ENCODE peak calls at places on chromosomes 1 and 21, in seven cellular contexts. M is A549, A is fibroblast of lung, C is hepatocyte, Y is MM.1S, V is GM23248, N is neural progenitor cell. H is an unnamed sample.

GRCh38 chr1:168119750-168120149 is 17.0 kb downstream of the GPR161 start:
- DNase-seq in V (no peak), A (no peak), M (no peak), Y (no peak), C (no peak), N (no peak), H (no peak)

GRCh38 chr1:8667869-8668595 is 149.4 kb downstream of the RERE start:
- DNase-seq in Y (no peak), V (peak), N (no peak), M (no peak), C (no peak), A (peak), H (no peak)

GRCh38 chr1:154304664-154305337 is 16.1 kb upstream of the AQP10 start:
- DNase-seq in Y (no peak), N (no peak), V (peak), M (no peak), A (peak), C (no peak), H (no peak)

GRCh38 chr1:168136709-168137514 is at the start of gene GPR161:
- DNase-seq in A (peak), M (peak), C (peak), V (peak), Y (peak), N (peak), H (peak)

GRCh38 chr1:230403442-230403841 is 22.7 kb downstream of the PGBD5 start:
- DNase-seq in M (no peak), V (no peak), A (no peak), Y (no peak), N (no peak), C (no peak), H (no peak)

GRCh38 chr1:203584040-203584439 is 42.6 kb upstream of the ATP2B4 start:
- DNase-seq in V (peak), C (no peak), Y (no peak), N (no peak), A (peak), M (no peak), H (no peak)

GRCh38 chr1:179808503-179808902 is 65.4 kb downstream of the FAM163A start:
- DNase-seq in A (no peak), N (no peak), C (no peak), V (no peak), M (no peak), Y (no peak), H (no peak)

GRCh38 chr1:215081566-215082531 is 688 bp upstream of the KCNK2 start:
- DNase-seq in Y (no peak), C (peak), A (no peak), V (peak), M (no peak), N (peak), H (peak)

GRCh38 chr1:110341146-110341871 is 2.1 kb downstream of the RBM15 start:
- DNase-seq in A (no peak), V (no peak), Y (no peak), M (no peak), C (no peak), N (no peak), H (no peak)

GRCh38 chr1:183330335-183330734 is 87.8 kb downstream of the NMNAT2 start:
- DNase-seq in V (no peak), M (no peak), C (no peak), A (no peak), N (no peak), Y (no peak), H (no peak)

GRCh38 chr1:6392880-6393399 is 627 bp downstream of the ACOT7 start:
- DNase-seq in C (no peak), A (no peak), Y (no peak), N (peak), V (peak), M (no peak), H (no peak)

GRCh38 chr1:117147856-117148588 is 26.5 kb upstream of the TRIM45 start:
- DNase-seq in M (peak), A (peak), Y (no peak), N (no peak), V (peak), C (no peak), H (no peak)

GRCh38 chr1:197632651-197633050 is 142.6 kb downstream of the DENND1B start:
- DNase-seq in N (no peak), Y (no peak), V (no peak), C (no peak), A (no peak), M (no peak), H (no peak)

GRCh38 chr1:228081578-228082259 is 789 bp upstream of the ARF1 start:
- DNase-seq in C (peak), N (peak), A (no peak), Y (peak), M (no peak), V (peak), H (peak)

GRCh38 chr1:207964195-207964966 is 53.5 kb upstream of the CD34 start:
- DNase-seq in A (peak), C (no peak), Y (no peak), N (no peak), M (no peak), V (peak), H (no peak)

GRCh38 chr1:90768826-90769225 is 51.7 kb upstream of the BARHL2 start:
- DNase-seq in Y (no peak), V (no peak), C (no peak), M (no peak), N (no peak), A (no peak), H (no peak)

GRCh38 chr1:234778215-234779159 is 168.5 kb upstream of the IRF2BP2 start:
- DNase-seq in C (peak), V (no peak), Y (no peak), M (peak), A (no peak), N (peak), H (no peak)

GRCh38 chr1:223748405-223748772 is 36.0 kb downstream of the CAPN2 start:
- DNase-seq in A (peak), M (no peak), C (peak), N (no peak), Y (no peak), V (peak), H (no peak)

GRCh38 chr1:26165126-26165892 is 3.5 kb downstream of the C1orf232 start:
- DNase-seq in C (no peak), M (no peak), N (no peak), A (no peak), V (no peak), Y (no peak), H (no peak)

GRCh38 chr1:32012709-32013385 is 821 bp upstream of the KHDRBS1 start:
- DNase-seq in V (no peak), N (no peak), A (no peak), Y (no peak), C (no peak), M (no peak), H (peak)
- H3K4me2 ChIP-seq in V (peak), N (peak), A (peak), Y (peak), C (peak), M (peak), H (peak)

DNA sequence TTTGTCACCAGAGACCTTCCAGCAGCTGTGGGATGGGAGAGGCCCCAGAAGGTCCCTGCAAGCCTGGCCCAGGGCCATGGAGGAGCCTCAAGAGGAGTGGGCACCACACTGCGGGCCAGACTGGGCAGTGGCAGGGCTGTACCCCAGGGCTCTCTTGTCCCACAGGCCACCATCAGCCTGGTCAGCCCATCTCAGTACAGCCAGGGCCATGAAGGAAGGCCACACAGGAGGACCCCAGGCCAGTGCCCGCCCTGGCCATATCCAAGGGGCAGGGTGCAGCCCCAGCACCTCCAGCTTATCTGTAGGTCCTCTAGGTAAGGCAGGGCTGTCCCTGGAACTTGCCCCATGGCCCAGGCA is 3.1 kb upstream of the GNB1 start:
- DNase-seq in M (no peak), N (no peak), C (no peak), A (no peak), V (no peak), Y (no peak), H (no peak)
- H3K4me2 ChIP-seq in M (peak), N (no peak), C (peak), A (no peak), V (no peak), Y (no peak), H (no peak)

DNA sequence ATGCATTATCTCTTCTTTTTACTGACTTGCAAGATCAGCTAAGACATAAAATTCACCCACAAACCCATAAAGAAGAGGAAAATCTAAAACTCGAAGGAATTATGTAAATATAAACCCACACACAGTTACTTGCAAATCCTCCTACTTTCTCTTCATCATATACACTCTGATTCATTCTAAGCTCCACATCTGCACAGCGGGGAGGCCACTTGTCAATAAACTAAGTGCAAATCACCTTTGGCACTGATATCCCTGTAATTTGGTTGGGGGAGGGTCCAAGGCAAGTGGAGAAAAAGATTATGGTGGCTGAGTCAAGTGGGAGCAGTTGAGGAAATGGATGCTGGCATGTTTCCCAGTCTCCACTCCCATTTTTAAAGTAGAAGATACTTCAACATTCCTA is 596.5 kb downstream of the MATN1 start:
- DNase-seq in A (no peak), C (no peak), M (no peak), N (no peak), Y (no peak), V (no peak), H (no peak)
- H3K4me2 ChIP-seq in A (no peak), C (no peak), M (no peak), N (no peak), Y (no peak), V (no peak), H (no peak)

DNA sequence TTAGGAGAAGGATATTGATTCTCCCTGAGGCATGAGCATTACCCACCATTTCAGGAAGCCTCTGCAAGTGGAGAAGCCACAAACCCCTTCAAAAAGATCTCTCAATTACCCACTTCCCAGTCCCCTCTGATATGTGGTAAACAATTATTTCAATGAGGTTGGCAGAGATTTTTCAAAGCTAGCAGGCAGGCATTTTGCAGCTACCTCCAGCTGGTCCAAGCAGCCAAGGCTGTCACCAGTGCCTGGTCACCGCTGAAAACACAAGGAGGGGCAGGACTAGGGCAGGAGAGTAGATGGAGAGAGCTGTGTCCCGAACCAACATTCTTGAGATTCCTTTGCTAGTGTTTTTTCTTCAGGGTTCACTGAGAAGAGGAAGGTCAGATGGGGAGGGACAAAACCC is 22.5 kb downstream of the APP start:
- DNase-seq in N (peak), M (peak), C (no peak), A (no peak), V (no peak), Y (no peak), H (peak)
- H3K4me2 ChIP-seq in N (peak), M (peak), C (no peak), A (peak), V (peak), Y (no peak), H (peak)

DNA sequence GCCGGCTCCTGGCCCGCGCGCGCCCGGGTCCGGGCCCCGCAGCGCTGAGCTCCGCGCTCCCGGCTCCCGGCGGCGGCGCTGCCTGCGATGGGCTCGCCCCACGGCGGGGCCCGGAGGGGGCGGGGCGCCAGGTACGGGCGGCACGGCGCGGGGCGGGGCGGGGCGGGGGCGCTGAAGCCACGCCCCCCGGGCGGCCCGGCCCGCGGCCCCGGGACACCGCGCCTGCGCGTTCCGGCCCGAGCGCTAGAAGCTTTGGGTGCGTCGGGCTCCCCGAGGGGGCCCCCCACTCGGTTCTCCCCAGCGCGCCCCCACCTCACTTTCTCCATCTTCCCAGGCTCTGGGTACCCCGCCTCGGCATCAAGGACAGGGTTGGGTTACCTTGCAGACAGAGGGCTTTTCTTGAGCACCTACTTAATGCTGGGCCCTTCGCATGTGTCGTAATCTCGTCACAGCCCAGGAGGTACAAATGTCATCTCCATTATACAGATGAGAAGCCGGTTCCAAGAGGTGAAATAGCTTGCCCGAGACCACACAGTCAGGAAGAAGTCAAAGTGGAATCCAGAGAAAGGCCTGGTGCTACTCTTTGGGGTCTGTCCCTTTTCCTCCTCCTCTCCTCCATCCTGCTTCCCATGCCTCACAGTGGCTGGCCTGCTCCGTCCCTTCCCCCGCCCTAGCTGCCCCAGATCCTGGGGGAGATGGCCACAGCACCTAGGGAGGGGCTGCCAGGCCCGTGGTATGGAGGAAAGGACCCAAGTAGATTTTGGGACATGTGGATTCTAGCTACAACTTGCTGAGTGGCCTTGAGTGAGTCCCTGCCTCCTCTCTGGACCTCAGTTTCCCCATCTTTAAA is 46.5 kb downstream of the RAP1GAP start:
- DNase-seq in A (no peak), C (peak), M (no peak), N (peak), Y (peak), V (peak), H (peak)
- H3K4me2 ChIP-seq in A (no peak), C (peak), M (peak), N (peak), Y (peak), V (peak), H (peak)

DNA sequence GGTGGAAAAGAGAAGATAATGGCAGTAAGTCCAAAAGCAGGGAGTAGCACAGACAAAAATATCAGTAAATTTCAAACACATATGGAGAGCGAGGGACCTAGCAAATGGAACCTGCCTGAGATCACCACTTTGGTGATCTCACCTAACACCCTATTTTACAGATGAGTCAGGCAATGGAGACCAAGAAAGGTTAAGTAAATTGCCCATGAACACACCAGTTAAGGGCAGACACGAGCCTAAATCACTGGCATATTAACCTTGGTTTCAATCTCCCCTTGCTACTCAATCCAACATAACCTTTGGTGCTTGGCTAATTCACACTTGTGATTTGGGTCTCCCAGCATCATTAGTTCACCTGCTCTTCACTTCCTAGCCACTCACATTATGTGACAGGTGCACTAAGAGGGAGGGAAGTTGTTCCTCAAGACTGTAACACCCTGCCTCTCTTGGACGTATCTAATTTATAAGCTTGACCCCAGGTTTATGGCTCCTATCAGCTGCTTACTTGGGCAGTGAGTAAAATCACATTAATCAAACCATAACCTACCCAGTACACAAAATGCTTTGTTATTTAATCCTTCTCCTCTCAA is 11.5 kb downstream of the ZNF697 start:
- DNase-seq in Y (no peak), V (no peak), N (no peak), M (no peak), A (no peak), C (no peak), H (no peak)
- H3K4me2 ChIP-seq in Y (no peak), V (peak), N (no peak), M (no peak), A (no peak), C (no peak), H (no peak)

DNA sequence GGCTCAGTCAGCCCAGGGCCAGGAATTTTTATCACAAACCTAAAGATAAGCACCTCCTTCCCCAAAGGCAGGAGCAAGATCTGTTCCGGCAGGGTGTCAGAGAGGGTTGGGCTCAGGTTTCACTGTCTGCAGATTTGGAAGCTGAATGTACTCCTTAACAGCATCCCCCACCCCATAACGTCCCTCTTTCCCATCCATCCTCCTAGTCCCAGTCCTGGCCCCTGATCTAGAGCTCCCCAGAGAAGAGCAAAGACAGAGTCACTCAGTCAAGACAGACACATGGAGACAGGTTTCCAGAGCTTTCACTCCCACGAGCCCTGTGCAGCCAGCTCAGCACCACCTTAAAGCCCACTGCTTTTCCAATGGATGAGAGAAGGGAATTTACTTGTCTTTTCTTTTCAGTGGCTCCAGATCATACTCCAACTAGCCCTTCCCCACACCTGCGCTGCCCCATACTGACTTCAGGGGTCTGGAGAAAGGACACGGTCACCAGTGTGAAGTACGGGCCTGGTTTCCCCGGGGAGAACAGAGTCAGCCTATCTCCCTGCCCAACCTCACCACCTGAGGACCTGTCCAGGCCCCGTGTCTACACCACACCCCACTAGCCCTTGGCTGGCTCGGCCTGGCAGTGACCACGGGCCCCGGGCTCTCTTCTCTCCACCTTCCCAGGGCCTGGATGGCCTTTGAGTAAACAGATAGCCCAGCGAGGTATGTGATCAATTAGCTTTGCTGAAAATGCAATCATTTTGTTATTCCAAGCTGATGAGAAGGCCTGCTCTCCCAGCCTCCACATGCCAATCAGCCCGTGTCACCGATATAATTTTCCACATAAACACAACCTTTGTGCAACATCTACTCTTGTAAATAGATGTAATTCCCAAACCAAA is 249.1 kb downstream of the FOXD2 start:
- DNase-seq in M (no peak), N (no peak), Y (no peak), C (no peak), A (no peak), V (no peak), H (no peak)
- H3K4me2 ChIP-seq in M (no peak), N (peak), Y (no peak), C (no peak), A (no peak), V (no peak), H (no peak)

GRCh38 chr1:36465731-36466369 is 1.7 kb upstream of the MRPS15 start:
- DNase-seq in A (peak), V (peak), M (no peak), Y (no peak), C (no peak), N (no peak), H (no peak)
- H3K4me2 ChIP-seq in A (no peak), V (no peak), M (no peak), Y (no peak), C (peak), N (no peak), H (no peak)

GRCh38 chr1:211843018-211843417 is 12.5 kb upstream of the LPGAT1 start:
- DNase-seq in M (no peak), C (no peak), V (no peak), Y (peak), A (no peak), N (no peak), H (no peak)

GRCh38 chr1:211843507-211844298 is 13.1 kb upstream of the LPGAT1 start:
- DNase-seq in M (no peak), Y (no peak), N (no peak), A (no peak), V (no peak), C (no peak), H (no peak)

GRCh38 chr1:211842518-211842917 is 12.0 kb upstream of the LPGAT1 start:
- DNase-seq in A (peak), V (no peak), Y (no peak), N (no peak), C (no peak), M (no peak), H (no peak)

GRCh38 chr1:211833174-211833820 is 2.7 kb upstream of the LPGAT1 start:
- DNase-seq in Y (no peak), A (no peak), M (no peak), V (no peak), C (no peak), N (no peak), H (no peak)

GRCh38 chr1:211839106-211839505 is 8.5 kb upstream of the LPGAT1 start:
- DNase-seq in M (no peak), N (no peak), Y (no peak), A (no peak), C (no peak), V (no peak), H (no peak)
- H3K4me2 ChIP-seq in M (no peak), N (no peak), Y (no peak), A (no peak), C (no peak), V (no peak), H (no peak)

GRCh38 chr21:45255381-45256020 is 32.2 kb downstream of the POFUT2 start:
- DNase-seq in V (no peak), Y (peak), M (no peak), C (no peak), A (no peak), N (no peak), H (no peak)

GRCh38 chr21:45254557-45254930 is 33.2 kb downstream of the POFUT2 start:
- DNase-seq in M (no peak), Y (no peak), N (no peak), C (no peak), V (no peak), A (no peak), H (no peak)

GRCh38 chr21:45252448-45252925 is 35.2 kb downstream of the POFUT2 start:
- DNase-seq in V (no peak), N (no peak), M (no peak), A (no peak), C (no peak), Y (no peak), H (no peak)

GRCh38 chr21:45253180-45253579 is 34.5 kb downstream of the POFUT2 start:
- DNase-seq in Y (no peak), M (no peak), V (peak), A (peak), N (no peak), C (no peak), H (no peak)

GRCh38 chr21:45253633-45254556 is 33.8 kb downstream of the POFUT2 start:
- DNase-seq in A (no peak), N (no peak), M (no peak), Y (no peak), C (no peak), V (no peak), H (no peak)
- H3K4me2 ChIP-seq in A (no peak), N (no peak), M (no peak), Y (no peak), C (no peak), V (no peak), H (no peak)

H was measured in neuronal stem cell.